ENCODE peak calls at places on chromosomes 3 and 15, in four cellular contexts. L, D, S and P are unnamed samples.

GRCh38 chr3:38496131-38496910 is at the start of gene EXOG:
- ATAC-seq in L (peak; percentile 98), D (peak; percentile 91), S (peak; percentile 96), P (peak; percentile 94)

GRCh38 chr3:191499307-191500125 is 38.6 kb downstream of the PYDC2 start:
- ATAC-seq in L (peak; percentile 41), D (no peak), S (peak; percentile 18), P (no peak)

GRCh38 chr3:165712382-165712781 is 124.8 kb downstream of the BCHE start:
- ATAC-seq in L (no peak), D (no peak), S (no peak), P (no peak)

GRCh38 chr3:6860911-6861330 is at the start of gene GRM7:
- ATAC-seq in L (no peak), D (no peak), S (peak; percentile 38), P (peak; percentile 25)

GRCh38 chr3:17143893-17144664 is 259.3 kb downstream of the PLCL2 start:
- ATAC-seq in L (no peak), D (no peak), S (no peak), P (no peak)

GRCh38 chr3:9669720-9670432 is 20.6 kb downstream of the MTMR14 start:
- ATAC-seq in L (peak; percentile 55), D (no peak), S (peak; percentile 91), P (no peak)

GRCh38 chr15:81182746-81183402 is 13.8 kb upstream of the IL16 start:
- ATAC-seq in L (no peak), D (no peak), S (no peak), P (no peak)

GRCh38 chr3:155443821-155444220 is 150.3 kb upstream of the STRIT1 start:
- ATAC-seq in L (no peak), D (no peak), S (no peak), P (no peak)

GRCh38 chr15:90889313-90889730 is 5.0 kb downstream of the FES start:
- ATAC-seq in L (no peak), D (no peak), S (no peak), P (no peak)

GRCh38 chr3:110343945-110344344 is 727.7 kb upstream of the NECTIN3 start:
- ATAC-seq in L (no peak), D (no peak), S (no peak), P (no peak)

GRCh38 chr3:159897331-159898075 is 91.1 kb upstream of the IL12A start:
- ATAC-seq in L (no peak), D (no peak), S (no peak), P (no peak)

GRCh38 chr3:43191116-43191515 is 85.2 kb upstream of the POMGNT2 start:
- ATAC-seq in L (no peak), D (no peak), S (no peak), P (no peak)

GRCh38 chr3:80050826-80051601 is 283.2 kb upstream of the ROBO1 start:
- ATAC-seq in L (no peak), D (no peak), S (no peak), P (no peak)

GRCh38 chr15:96130734-96131133 is 199.8 kb upstream of the NR2F2 start:
- ATAC-seq in L (no peak), D (no peak), S (no peak), P (no peak)

GRCh38 chr3:12508316-12508715 is 24.0 kb downstream of the TSEN2 start:
- ATAC-seq in L (peak; percentile 65), D (no peak), S (no peak), P (peak; percentile 25)

GRCh38 chr3:98567646-98568280 is 25.6 kb downstream of the CPOX start:
- ATAC-seq in L (no peak), D (peak; percentile 40), S (no peak), P (no peak)

GRCh38 chr3:149396476-149396875 is 19.0 kb upstream of the TM4SF1 start:
- ATAC-seq in L (no peak), D (no peak), S (no peak), P (no peak)

GRCh38 chr15:95196176-95196915 is 965.0 kb downstream of the MCTP2 start:
- ATAC-seq in L (no peak), D (no peak), S (no peak), P (no peak)

GRCh38 chr3:140122183-140122582 is 187.2 kb downstream of the CLSTN2 start:
- ATAC-seq in L (no peak), D (no peak), S (no peak), P (no peak)

GRCh38 chr15:70088887-70089691 is 8.6 kb downstream of the TLE3 start:
- ATAC-seq in L (no peak), D (no peak), S (no peak), P (no peak)

GRCh38 chr3:183324083-183324482 is 71.0 kb downstream of the B3GNT5 start:
- ATAC-seq in L (no peak), D (no peak), S (no peak), P (peak; percentile 79)

GRCh38 chr3:14256561-14257342 is 78.1 kb downstream of the LSM3 start:
- ATAC-seq in L (no peak), D (no peak), S (no peak), P (peak; percentile 30)

GRCh38 chr3:171159024-171159821 is 132.7 kb upstream of the SLC2A2 start:
- ATAC-seq in L (no peak), D (no peak), S (no peak), P (no peak)

GRCh38 chr3:132342183-132342582 is 25.0 kb downstream of the ACP3 start:
- ATAC-seq in L (no peak), D (no peak), S (peak; percentile 45), P (no peak)

GRCh38 chr15:67134577-67135492 is 69.4 kb downstream of the SMAD3 start:
- ATAC-seq in L (no peak), D (no peak), S (no peak), P (peak; percentile 21)

GRCh38 chr15:47553933-47554332 is 163.4 kb upstream of the SEMA6D start:
- ATAC-seq in L (no peak), D (no peak), S (no peak), P (no peak)

GRCh38 chr15:91515188-91515754 is 338.2 kb upstream of the SLCO3A1 start:
- ATAC-seq in L (peak; percentile 47), D (no peak), S (no peak), P (peak; percentile 79)

GRCh38 chr3:9214599-9214998 is 34.8 kb downstream of the SRGAP3 start:
- ATAC-seq in L (no peak), D (no peak), S (no peak), P (no peak)

GRCh38 chr3:122030381-122031122 is 8.5 kb upstream of the ILDR1 start:
- ATAC-seq in L (no peak), D (peak; percentile 63), S (no peak), P (no peak)

GRCh38 chr3:30615615-30616346 is 9.4 kb downstream of the TGFBR2 start:
- ATAC-seq in L (no peak), D (no peak), S (no peak), P (no peak)

GRCh38 chr15:96409231-96410138 is 79.0 kb downstream of the NR2F2 start:
- ATAC-seq in L (no peak), D (no peak), S (no peak), P (no peak)

GRCh38 chr3:59191651-59192050 is 141.8 kb upstream of the CFAP20DC start:
- ATAC-seq in L (no peak), D (no peak), S (no peak), P (no peak)

GRCh38 chr3:177041730-177042551 is 155.3 kb downstream of the TBL1XR1 start:
- ATAC-seq in L (no peak), D (no peak), S (no peak), P (no peak)